ENCODE peak calls at places on chromosomes 12 and 14, in ten cellular contexts. One of them, this sample, is unnamed.

GRCh38 chr12:6218526-6218925 is 18.3 kb downstream of the CD9 start:
- DNase-seq in islet precursor cell: no peak
- DNase-seq in activated T-helper 1 cell treated with Interleukin-2 at 50 U/mL for 16 hours: no peak
- DNase-seq in fibroblast of pulmonary artery: no peak
- DNase-seq in NCI-H1092: no peak
- DNase-seq in BE2C: no peak
- DNase-seq in astrocyte of the cerebellum: no peak
- DNase-seq in mammary epithelial cell: peak
- DNase-seq in NCI-H2171 treated with DMSO at 0.1 percent for 48 hours: no peak
- DNase-seq in left cardiac atrium: no peak
- DNase-seq in this sample: no peak

GRCh38 chr12:15662303-15662980 is 126.7 kb downstream of the EPS8 start:
- DNase-seq in islet precursor cell: no peak
- DNase-seq in activated T-helper 1 cell treated with Interleukin-2 at 50 U/mL for 16 hours: no peak
- DNase-seq in fibroblast of pulmonary artery: peak
- DNase-seq in NCI-H1092: no peak
- DNase-seq in BE2C: no peak
- DNase-seq in astrocyte of the cerebellum: peak
- DNase-seq in mammary epithelial cell: peak
- DNase-seq in NCI-H2171 treated with DMSO at 0.1 percent for 48 hours: no peak
- DNase-seq in left cardiac atrium: no peak
- DNase-seq in this sample: no peak

GRCh38 chr12:121365416-121366062 is 13.3 kb upstream of the ANAPC5 start:
- DNase-seq in islet precursor cell: no peak
- DNase-seq in activated T-helper 1 cell treated with Interleukin-2 at 50 U/mL for 16 hours: no peak
- DNase-seq in fibroblast of pulmonary artery: no peak
- DNase-seq in NCI-H1092: no peak
- DNase-seq in BE2C: no peak
- DNase-seq in astrocyte of the cerebellum: no peak
- DNase-seq in mammary epithelial cell: no peak
- DNase-seq in NCI-H2171 treated with DMSO at 0.1 percent for 48 hours: no peak
- DNase-seq in left cardiac atrium: no peak
- DNase-seq in this sample: no peak

GRCh38 chr14:37234222-37234621 is 36.5 kb downstream of the MIPOL1 start:
- DNase-seq in islet precursor cell: no peak
- DNase-seq in activated T-helper 1 cell treated with Interleukin-2 at 50 U/mL for 16 hours: no peak
- DNase-seq in fibroblast of pulmonary artery: no peak
- DNase-seq in NCI-H1092: no peak
- DNase-seq in BE2C: no peak
- DNase-seq in astrocyte of the cerebellum: no peak
- DNase-seq in mammary epithelial cell: no peak
- DNase-seq in NCI-H2171 treated with DMSO at 0.1 percent for 48 hours: no peak
- DNase-seq in left cardiac atrium: no peak
- DNase-seq in this sample: no peak

GRCh38 chr12:71438670-71439361 is 782 bp upstream of the LGR5 start:
- DNase-seq in islet precursor cell: peak
- DNase-seq in activated T-helper 1 cell treated with Interleukin-2 at 50 U/mL for 16 hours: no peak
- DNase-seq in fibroblast of pulmonary artery: peak
- DNase-seq in NCI-H1092: no peak
- DNase-seq in BE2C: no peak
- DNase-seq in astrocyte of the cerebellum: no peak
- DNase-seq in mammary epithelial cell: no peak
- DNase-seq in NCI-H2171 treated with DMSO at 0.1 percent for 48 hours: peak
- DNase-seq in left cardiac atrium: no peak
- DNase-seq in this sample: no peak

GRCh38 chr12:123034865-123035264 is 54.4 kb downstream of the ARL6IP4 start:
- DNase-seq in islet precursor cell: peak
- DNase-seq in activated T-helper 1 cell treated with Interleukin-2 at 50 U/mL for 16 hours: no peak
- DNase-seq in fibroblast of pulmonary artery: peak
- DNase-seq in NCI-H1092: no peak
- DNase-seq in BE2C: peak
- DNase-seq in astrocyte of the cerebellum: no peak
- DNase-seq in mammary epithelial cell: peak
- DNase-seq in NCI-H2171 treated with DMSO at 0.1 percent for 48 hours: no peak
- DNase-seq in left cardiac atrium: no peak
- DNase-seq in this sample: no peak

GRCh38 chr12:100553851-100554404 is 19.6 kb upstream of the GAS2L3 start:
- DNase-seq in islet precursor cell: no peak
- DNase-seq in activated T-helper 1 cell treated with Interleukin-2 at 50 U/mL for 16 hours: no peak
- DNase-seq in fibroblast of pulmonary artery: no peak
- DNase-seq in NCI-H1092: no peak
- DNase-seq in BE2C: no peak
- DNase-seq in astrocyte of the cerebellum: no peak
- DNase-seq in mammary epithelial cell: no peak
- DNase-seq in NCI-H2171 treated with DMSO at 0.1 percent for 48 hours: no peak
- DNase-seq in left cardiac atrium: no peak
- DNase-seq in this sample: no peak

GRCh38 chr14:73787760-73788508 is 63.7 kb upstream of the PTGR2 start:
- DNase-seq in islet precursor cell: no peak
- DNase-seq in activated T-helper 1 cell treated with Interleukin-2 at 50 U/mL for 16 hours: no peak
- DNase-seq in fibroblast of pulmonary artery: peak
- DNase-seq in NCI-H1092: no peak
- DNase-seq in BE2C: no peak
- DNase-seq in astrocyte of the cerebellum: no peak
- DNase-seq in mammary epithelial cell: peak
- DNase-seq in NCI-H2171 treated with DMSO at 0.1 percent for 48 hours: peak
- DNase-seq in left cardiac atrium: no peak
- DNase-seq in this sample: no peak

GRCh38 chr12:11981174-11981733 is 89.5 kb upstream of the BCL2L14 start:
- DNase-seq in islet precursor cell: no peak
- DNase-seq in activated T-helper 1 cell treated with Interleukin-2 at 50 U/mL for 16 hours: peak
- DNase-seq in fibroblast of pulmonary artery: peak
- DNase-seq in NCI-H1092: no peak
- DNase-seq in BE2C: no peak
- DNase-seq in astrocyte of the cerebellum: no peak
- DNase-seq in mammary epithelial cell: peak
- DNase-seq in NCI-H2171 treated with DMSO at 0.1 percent for 48 hours: no peak
- DNase-seq in left cardiac atrium: no peak
- DNase-seq in this sample: no peak

GRCh38 chr12:112005419-112006395 is 7.3 kb downstream of the TMEM116 start:
- DNase-seq in islet precursor cell: peak
- DNase-seq in activated T-helper 1 cell treated with Interleukin-2 at 50 U/mL for 16 hours: no peak
- DNase-seq in fibroblast of pulmonary artery: no peak
- DNase-seq in NCI-H1092: no peak
- DNase-seq in BE2C: no peak
- DNase-seq in astrocyte of the cerebellum: no peak
- DNase-seq in mammary epithelial cell: peak
- DNase-seq in NCI-H2171 treated with DMSO at 0.1 percent for 48 hours: peak
- DNase-seq in left cardiac atrium: no peak
- DNase-seq in this sample: no peak

GRCh38 chr14:65412881-65413738 is 580 bp downstream of the FUT8 start:
- DNase-seq in islet precursor cell: peak
- DNase-seq in activated T-helper 1 cell treated with Interleukin-2 at 50 U/mL for 16 hours: peak
- DNase-seq in fibroblast of pulmonary artery: peak
- DNase-seq in NCI-H1092: peak
- DNase-seq in BE2C: peak
- DNase-seq in astrocyte of the cerebellum: peak
- DNase-seq in mammary epithelial cell: peak
- DNase-seq in NCI-H2171 treated with DMSO at 0.1 percent for 48 hours: peak
- DNase-seq in left cardiac atrium: no peak
- DNase-seq in this sample: peak

GRCh38 chr14:55427439-55427838 is 13.0 kb downstream of the TBPL2 start:
- DNase-seq in islet precursor cell: peak
- DNase-seq in activated T-helper 1 cell treated with Interleukin-2 at 50 U/mL for 16 hours: no peak
- DNase-seq in fibroblast of pulmonary artery: no peak
- DNase-seq in NCI-H1092: no peak
- DNase-seq in BE2C: peak
- DNase-seq in astrocyte of the cerebellum: no peak
- DNase-seq in mammary epithelial cell: peak
- DNase-seq in NCI-H2171 treated with DMSO at 0.1 percent for 48 hours: no peak
- DNase-seq in left cardiac atrium: no peak
- DNase-seq in this sample: no peak

GRCh38 chr14:29857545-29857944 is 70.1 kb downstream of the PRKD1 start:
- DNase-seq in islet precursor cell: no peak
- DNase-seq in activated T-helper 1 cell treated with Interleukin-2 at 50 U/mL for 16 hours: no peak
- DNase-seq in fibroblast of pulmonary artery: no peak
- DNase-seq in NCI-H1092: no peak
- DNase-seq in BE2C: no peak
- DNase-seq in astrocyte of the cerebellum: no peak
- DNase-seq in mammary epithelial cell: no peak
- DNase-seq in NCI-H2171 treated with DMSO at 0.1 percent for 48 hours: no peak
- DNase-seq in left cardiac atrium: no peak
- DNase-seq in this sample: no peak

GRCh38 chr12:113372371-113372770 is 14.0 kb downstream of the PLBD2 start:
- DNase-seq in islet precursor cell: no peak
- DNase-seq in activated T-helper 1 cell treated with Interleukin-2 at 50 U/mL for 16 hours: no peak
- DNase-seq in fibroblast of pulmonary artery: no peak
- DNase-seq in NCI-H1092: no peak
- DNase-seq in BE2C: no peak
- DNase-seq in astrocyte of the cerebellum: no peak
- DNase-seq in mammary epithelial cell: no peak
- DNase-seq in NCI-H2171 treated with DMSO at 0.1 percent for 48 hours: no peak
- DNase-seq in left cardiac atrium: no peak
- DNase-seq in this sample: no peak

GRCh38 chr12:109581856-109582255 is 8.3 kb downstream of the MVK start:
- DNase-seq in islet precursor cell: peak
- DNase-seq in activated T-helper 1 cell treated with Interleukin-2 at 50 U/mL for 16 hours: no peak
- DNase-seq in fibroblast of pulmonary artery: peak
- DNase-seq in NCI-H1092: no peak
- DNase-seq in BE2C: no peak
- DNase-seq in astrocyte of the cerebellum: no peak
- DNase-seq in mammary epithelial cell: peak
- DNase-seq in NCI-H2171 treated with DMSO at 0.1 percent for 48 hours: no peak
- DNase-seq in left cardiac atrium: no peak
- DNase-seq in this sample: no peak

GRCh38 chr12:78120866-78121590 is 290.3 kb downstream of the NAV3 start:
- DNase-seq in islet precursor cell: no peak
- DNase-seq in activated T-helper 1 cell treated with Interleukin-2 at 50 U/mL for 16 hours: no peak
- DNase-seq in fibroblast of pulmonary artery: peak
- DNase-seq in NCI-H1092: no peak
- DNase-seq in BE2C: no peak
- DNase-seq in astrocyte of the cerebellum: peak
- DNase-seq in mammary epithelial cell: no peak
- DNase-seq in NCI-H2171 treated with DMSO at 0.1 percent for 48 hours: peak
- DNase-seq in left cardiac atrium: no peak
- DNase-seq in this sample: peak

GRCh38 chr14:105537580-105538474 is 11.4 kb downstream of the TMEM121 start:
- DNase-seq in islet precursor cell: peak
- DNase-seq in activated T-helper 1 cell treated with Interleukin-2 at 50 U/mL for 16 hours: peak
- DNase-seq in fibroblast of pulmonary artery: no peak
- DNase-seq in NCI-H1092: peak
- DNase-seq in BE2C: peak
- DNase-seq in astrocyte of the cerebellum: no peak
- DNase-seq in mammary epithelial cell: peak
- DNase-seq in NCI-H2171 treated with DMSO at 0.1 percent for 48 hours: peak
- DNase-seq in left cardiac atrium: peak
- DNase-seq in this sample: no peak

GRCh38 chr12:105279460-105280056 is 43.6 kb upstream of the APPL2 start:
- DNase-seq in islet precursor cell: peak
- DNase-seq in activated T-helper 1 cell treated with Interleukin-2 at 50 U/mL for 16 hours: no peak
- DNase-seq in fibroblast of pulmonary artery: peak
- DNase-seq in NCI-H1092: peak
- DNase-seq in BE2C: peak
- DNase-seq in astrocyte of the cerebellum: no peak
- DNase-seq in mammary epithelial cell: no peak
- DNase-seq in NCI-H2171 treated with DMSO at 0.1 percent for 48 hours: no peak
- DNase-seq in left cardiac atrium: peak
- DNase-seq in this sample: peak

GRCh38 chr12:41819948-41820347 is 324.7 kb downstream of the GXYLT1 start:
- DNase-seq in islet precursor cell: no peak
- DNase-seq in activated T-helper 1 cell treated with Interleukin-2 at 50 U/mL for 16 hours: no peak
- DNase-seq in fibroblast of pulmonary artery: no peak
- DNase-seq in NCI-H1092: no peak
- DNase-seq in BE2C: no peak
- DNase-seq in astrocyte of the cerebellum: no peak
- DNase-seq in mammary epithelial cell: no peak
- DNase-seq in NCI-H2171 treated with DMSO at 0.1 percent for 48 hours: no peak
- DNase-seq in left cardiac atrium: no peak
- DNase-seq in this sample: no peak

GRCh38 chr14:55901281-55901680 is 216.9 kb upstream of the PELI2 start:
- DNase-seq in islet precursor cell: no peak
- DNase-seq in activated T-helper 1 cell treated with Interleukin-2 at 50 U/mL for 16 hours: no peak
- DNase-seq in fibroblast of pulmonary artery: no peak
- DNase-seq in NCI-H1092: no peak
- DNase-seq in BE2C: no peak
- DNase-seq in astrocyte of the cerebellum: no peak
- DNase-seq in mammary epithelial cell: no peak
- DNase-seq in NCI-H2171 treated with DMSO at 0.1 percent for 48 hours: no peak
- DNase-seq in left cardiac atrium: no peak
- DNase-seq in this sample: no peak

GRCh38 chr12:26011099-26011498 is 52.6 kb downstream of the RASSF8 start:
- DNase-seq in islet precursor cell: no peak
- DNase-seq in activated T-helper 1 cell treated with Interleukin-2 at 50 U/mL for 16 hours: no peak
- DNase-seq in fibroblast of pulmonary artery: peak
- DNase-seq in NCI-H1092: no peak
- DNase-seq in BE2C: no peak
- DNase-seq in astrocyte of the cerebellum: no peak
- DNase-seq in mammary epithelial cell: peak
- DNase-seq in NCI-H2171 treated with DMSO at 0.1 percent for 48 hours: no peak
- DNase-seq in left cardiac atrium: no peak
- DNase-seq in this sample: no peak

GRCh38 chr14:61992139-61992538 is 229.9 kb downstream of the SNAPC1 start:
- DNase-seq in islet precursor cell: no peak
- DNase-seq in activated T-helper 1 cell treated with Interleukin-2 at 50 U/mL for 16 hours: no peak
- DNase-seq in fibroblast of pulmonary artery: no peak
- DNase-seq in NCI-H1092: no peak
- DNase-seq in BE2C: no peak
- DNase-seq in astrocyte of the cerebellum: no peak
- DNase-seq in mammary epithelial cell: no peak
- DNase-seq in NCI-H2171 treated with DMSO at 0.1 percent for 48 hours: no peak
- DNase-seq in left cardiac atrium: no peak
- DNase-seq in this sample: no peak

GRCh38 chr12:54005531-54005852 is 3.3 kb upstream of the HOXC8 start:
- DNase-seq in islet precursor cell: no peak
- DNase-seq in activated T-helper 1 cell treated with Interleukin-2 at 50 U/mL for 16 hours: no peak
- DNase-seq in fibroblast of pulmonary artery: no peak
- DNase-seq in NCI-H1092: no peak
- DNase-seq in BE2C: no peak
- DNase-seq in astrocyte of the cerebellum: no peak
- DNase-seq in mammary epithelial cell: no peak
- DNase-seq in NCI-H2171 treated with DMSO at 0.1 percent for 48 hours: no peak
- DNase-seq in left cardiac atrium: no peak
- DNase-seq in this sample: no peak

GRCh38 chr12:70389678-70390077 is 23.6 kb downstream of the KCNMB4 start:
- DNase-seq in islet precursor cell: no peak
- DNase-seq in activated T-helper 1 cell treated with Interleukin-2 at 50 U/mL for 16 hours: no peak
- DNase-seq in fibroblast of pulmonary artery: no peak
- DNase-seq in NCI-H1092: no peak
- DNase-seq in BE2C: no peak
- DNase-seq in astrocyte of the cerebellum: no peak
- DNase-seq in mammary epithelial cell: no peak
- DNase-seq in NCI-H2171 treated with DMSO at 0.1 percent for 48 hours: no peak
- DNase-seq in left cardiac atrium: no peak
- DNase-seq in this sample: no peak

GRCh38 chr14:56760164-56760914 is 49.9 kb downstream of the OTX2 start:
- DNase-seq in islet precursor cell: no peak
- DNase-seq in activated T-helper 1 cell treated with Interleukin-2 at 50 U/mL for 16 hours: no peak
- DNase-seq in fibroblast of pulmonary artery: no peak
- DNase-seq in NCI-H1092: no peak
- DNase-seq in BE2C: no peak
- DNase-seq in astrocyte of the cerebellum: no peak
- DNase-seq in mammary epithelial cell: no peak
- DNase-seq in NCI-H2171 treated with DMSO at 0.1 percent for 48 hours: no peak
- DNase-seq in left cardiac atrium: no peak
- DNase-seq in this sample: no peak

GRCh38 chr12:102300824-102301461 is 103.3 kb upstream of the PMCH start:
- DNase-seq in islet precursor cell: peak
- DNase-seq in activated T-helper 1 cell treated with Interleukin-2 at 50 U/mL for 16 hours: no peak
- DNase-seq in fibroblast of pulmonary artery: peak
- DNase-seq in NCI-H1092: no peak
- DNase-seq in BE2C: no peak
- DNase-seq in astrocyte of the cerebellum: no peak
- DNase-seq in mammary epithelial cell: peak
- DNase-seq in NCI-H2171 treated with DMSO at 0.1 percent for 48 hours: peak
- DNase-seq in left cardiac atrium: no peak
- DNase-seq in this sample: no peak

GRCh38 chr12:110921262-110921661 is 883 bp upstream of the MYL2 start:
- DNase-seq in islet precursor cell: peak
- DNase-seq in activated T-helper 1 cell treated with Interleukin-2 at 50 U/mL for 16 hours: no peak
- DNase-seq in fibroblast of pulmonary artery: peak
- DNase-seq in NCI-H1092: no peak
- DNase-seq in BE2C: no peak
- DNase-seq in astrocyte of the cerebellum: peak
- DNase-seq in mammary epithelial cell: peak
- DNase-seq in NCI-H2171 treated with DMSO at 0.1 percent for 48 hours: no peak
- DNase-seq in left cardiac atrium: no peak
- DNase-seq in this sample: no peak

GRCh38 chr12:121872546-121873223 is 14.0 kb upstream of the HPD start:
- DNase-seq in islet precursor cell: peak
- DNase-seq in activated T-helper 1 cell treated with Interleukin-2 at 50 U/mL for 16 hours: no peak
- DNase-seq in fibroblast of pulmonary artery: peak
- DNase-seq in NCI-H1092: no peak
- DNase-seq in BE2C: peak
- DNase-seq in astrocyte of the cerebellum: peak
- DNase-seq in mammary epithelial cell: peak
- DNase-seq in NCI-H2171 treated with DMSO at 0.1 percent for 48 hours: peak
- DNase-seq in left cardiac atrium: peak
- DNase-seq in this sample: no peak

This sample was measured in hippocampal formation.